ENCODE peak calls at places on chromosomes 4 and X, in six cellular contexts. One of them, this sample, is unnamed.

GRCh38 chr4:42460043-42460442 is 62.8 kb downstream of the SHISA3 start:
- DNase-seq in GM23248: no peak
- DNase-seq in K562: no peak
- DNase-seq in A673: no peak
- DNase-seq in MM.1S: no peak
- DNase-seq in mammary epithelial cell: no peak
- DNase-seq in this sample: no peak

GRCh38 chrX:2664497-2664896 is 26.6 kb upstream of the CD99 start:
- DNase-seq in mammary epithelial cell: no peak
- DNase-seq in A673: peak
- DNase-seq in K562: no peak
- DNase-seq in MM.1S: no peak
- DNase-seq in GM23248: peak
- DNase-seq in this sample: no peak

GRCh38 chrX:116204947-116205346 is 34.4 kb downstream of the AGTR2 start:
- DNase-seq in mammary epithelial cell: peak
- DNase-seq in A673: peak
- DNase-seq in K562: no peak
- DNase-seq in MM.1S: peak
- DNase-seq in GM23248: peak
- DNase-seq in this sample: no peak

GRCh38 chr4:94419956-94420355 is 31.8 kb upstream of the PDLIM5 start:
- DNase-seq in K562: peak
- DNase-seq in GM23248: peak
- DNase-seq in mammary epithelial cell: peak
- DNase-seq in MM.1S: no peak
- DNase-seq in A673: peak
- DNase-seq in this sample: peak

GRCh38 chrX:11429543-11430085 is 136.4 kb downstream of the AMELX start:
- DNase-seq in mammary epithelial cell: peak
- DNase-seq in K562: no peak
- DNase-seq in MM.1S: peak
- DNase-seq in GM23248: no peak
- DNase-seq in A673: no peak
- DNase-seq in this sample: no peak

GRCh38 chr4:77076889-77077635 is 1.3 kb upstream of the CCNI start:
- DNase-seq in MM.1S: no peak
- DNase-seq in mammary epithelial cell: no peak
- DNase-seq in GM23248: no peak
- DNase-seq in K562: no peak
- DNase-seq in A673: no peak
- DNase-seq in this sample: no peak

GRCh38 chrX:50594788-50595187 is 124.2 kb upstream of the DGKK start:
- DNase-seq in GM23248: no peak
- DNase-seq in mammary epithelial cell: no peak
- DNase-seq in MM.1S: no peak
- DNase-seq in K562: no peak
- DNase-seq in A673: peak
- DNase-seq in this sample: no peak

GRCh38 chrX:49155243-49155899 is 7.2 kb upstream of the MAGIX start:
- DNase-seq in A673: peak
- DNase-seq in mammary epithelial cell: peak
- DNase-seq in GM23248: peak
- DNase-seq in MM.1S: peak
- DNase-seq in K562: peak
- DNase-seq in this sample: no peak

GRCh38 chr4:127055349-127055748 is 577.4 kb upstream of the INTU start:
- DNase-seq in mammary epithelial cell: peak
- DNase-seq in GM23248: peak
- DNase-seq in A673: no peak
- DNase-seq in K562: no peak
- DNase-seq in MM.1S: no peak
- DNase-seq in this sample: no peak

GRCh38 chr4:61663310-61663709 is 463.2 kb downstream of the ADGRL3 start:
- DNase-seq in MM.1S: no peak
- DNase-seq in mammary epithelial cell: no peak
- DNase-seq in A673: no peak
- DNase-seq in K562: no peak
- DNase-seq in GM23248: no peak
- DNase-seq in this sample: no peak

GRCh38 chr4:2451821-2452785 is 16.8 kb upstream of the RNF4 start:
- DNase-seq in GM23248: no peak
- DNase-seq in mammary epithelial cell: no peak
- DNase-seq in K562: no peak
- DNase-seq in A673: no peak
- DNase-seq in MM.1S: no peak
- DNase-seq in this sample: no peak

GRCh38 chrX:111917591-111917990 is 41.6 kb downstream of the TRPC5OS start:
- DNase-seq in GM23248: no peak
- DNase-seq in mammary epithelial cell: no peak
- DNase-seq in A673: no peak
- DNase-seq in K562: no peak
- DNase-seq in MM.1S: no peak
- DNase-seq in this sample: no peak

GRCh38 chr4:141223418-141223817 is 2.7 kb downstream of the ZNF330 start:
- DNase-seq in mammary epithelial cell: no peak
- DNase-seq in K562: no peak
- DNase-seq in MM.1S: no peak
- DNase-seq in A673: no peak
- DNase-seq in GM23248: no peak
- DNase-seq in this sample: no peak

GRCh38 chrX:39559229-39559628 is 538.5 kb downstream of the BCOR start:
- DNase-seq in K562: no peak
- DNase-seq in mammary epithelial cell: peak
- DNase-seq in GM23248: peak
- DNase-seq in A673: no peak
- DNase-seq in MM.1S: no peak
- DNase-seq in this sample: peak

GRCh38 chrX:151384807-151385206 is 12.2 kb upstream of the VMA21 start:
- DNase-seq in GM23248: no peak
- DNase-seq in MM.1S: no peak
- DNase-seq in A673: no peak
- DNase-seq in K562: no peak
- DNase-seq in mammary epithelial cell: no peak
- DNase-seq in this sample: no peak

GRCh38 chr4:182306792-182307507 is 63.7 kb downstream of the TENM3 start:
- DNase-seq in K562: no peak
- DNase-seq in GM23248: no peak
- DNase-seq in MM.1S: no peak
- DNase-seq in A673: peak
- DNase-seq in mammary epithelial cell: peak
- DNase-seq in this sample: peak

GRCh38 chr4:111510535-111510934 is 634.7 kb upstream of the FAM241A start:
- DNase-seq in K562: no peak
- DNase-seq in A673: no peak
- DNase-seq in GM23248: peak
- DNase-seq in MM.1S: no peak
- DNase-seq in mammary epithelial cell: no peak
- DNase-seq in this sample: no peak

GRCh38 chr4:83852085-83852451 is 316.2 kb downstream of the GPAT3 start:
- DNase-seq in A673: no peak
- DNase-seq in MM.1S: no peak
- DNase-seq in K562: no peak
- DNase-seq in mammary epithelial cell: peak
- DNase-seq in GM23248: peak
- DNase-seq in this sample: no peak

GRCh38 chr4:36227913-36228312 is 16.4 kb downstream of the ARAP2 start:
- DNase-seq in A673: no peak
- DNase-seq in MM.1S: no peak
- DNase-seq in GM23248: no peak
- DNase-seq in mammary epithelial cell: no peak
- DNase-seq in K562: no peak
- DNase-seq in this sample: no peak

DNA sequence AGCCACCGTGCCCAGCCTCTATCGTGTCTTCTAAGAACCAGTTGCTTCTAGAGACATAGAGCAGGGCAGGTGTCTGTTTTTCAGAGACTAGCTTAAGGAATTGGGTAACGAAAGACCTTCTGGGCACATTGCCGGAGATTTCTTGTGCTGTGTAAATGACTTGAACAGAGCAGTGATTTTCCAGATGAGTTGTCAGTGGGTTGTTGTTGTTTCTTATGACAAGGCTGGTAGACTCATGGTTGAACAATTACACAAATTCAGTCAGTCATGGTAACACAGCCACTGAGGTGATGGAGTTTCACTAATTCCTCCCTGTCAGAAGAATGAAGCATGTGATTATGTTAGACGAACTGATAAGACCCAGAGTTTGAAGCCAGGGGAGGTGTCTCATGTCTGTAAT is 20.5 kb upstream of the DDX3X start:
- DNase-seq in A673: no peak
- DNase-seq in mammary epithelial cell: no peak
- DNase-seq in K562: no peak
- DNase-seq in MM.1S: no peak
- DNase-seq in GM23248: peak
- DNase-seq in this sample: no peak
- H3K27ac ChIP-seq in A673: no peak
- H3K27ac ChIP-seq in mammary epithelial cell: no peak
- H3K27ac ChIP-seq in K562: no peak
- H3K27ac ChIP-seq in MM.1S: peak
- H3K27ac ChIP-seq in GM23248: peak
- H3K27ac ChIP-seq in this sample: no peak

GRCh38 chr4:133148690-133149363 is at the start of gene PCDH10:
- DNase-seq in mammary epithelial cell: peak
- DNase-seq in A673: peak
- DNase-seq in K562: peak
- DNase-seq in GM23248: peak
- DNase-seq in MM.1S: peak
- DNase-seq in this sample: no peak

GRCh38 chr4:133146192-133146573 is 2.9 kb upstream of the PCDH10 start:
- DNase-seq in MM.1S: no peak
- DNase-seq in GM23248: no peak
- DNase-seq in mammary epithelial cell: no peak
- DNase-seq in A673: no peak
- DNase-seq in K562: no peak
- DNase-seq in this sample: no peak

GRCh38 chr4:133146574-133147198 is 2.4 kb upstream of the PCDH10 start:
- DNase-seq in MM.1S: peak
- DNase-seq in mammary epithelial cell: no peak
- DNase-seq in A673: peak
- DNase-seq in K562: peak
- DNase-seq in GM23248: peak
- DNase-seq in this sample: no peak

GRCh38 chr4:133147922-133148689 is 988 bp upstream of the PCDH10 start:
- DNase-seq in K562: no peak
- DNase-seq in MM.1S: no peak
- DNase-seq in GM23248: peak
- DNase-seq in mammary epithelial cell: no peak
- DNase-seq in A673: peak
- DNase-seq in this sample: no peak

DNA sequence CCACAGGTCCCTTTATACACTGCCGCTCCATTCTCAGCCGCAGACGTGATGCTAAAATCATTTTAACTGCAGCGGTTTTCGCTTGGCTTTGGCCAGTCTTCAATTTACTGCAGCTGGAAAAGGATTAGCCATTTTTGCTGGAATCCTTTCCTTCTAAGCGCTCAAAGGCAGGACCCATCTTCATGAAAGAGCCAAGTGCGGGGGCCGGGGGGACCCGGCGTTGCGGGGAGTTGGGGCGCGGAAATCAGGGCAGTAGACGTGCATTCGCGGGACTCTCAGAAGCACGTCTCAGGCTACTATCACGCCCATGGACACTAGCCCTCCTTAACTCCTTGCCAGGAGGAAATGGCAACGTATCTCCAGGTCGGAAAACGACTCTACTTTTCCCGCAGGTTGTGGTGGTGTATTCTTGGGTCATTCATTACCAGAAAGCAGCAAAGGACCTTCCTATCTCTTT is 1.7 kb upstream of the PCDH10 start:
- DNase-seq in A673: peak
- DNase-seq in K562: no peak
- DNase-seq in mammary epithelial cell: no peak
- DNase-seq in MM.1S: no peak
- DNase-seq in GM23248: no peak
- DNase-seq in this sample: no peak
- TF ChIP-seq EZH2 in A673: no peak
- TF ChIP-seq EZH2 in K562: no peak
- TF ChIP-seq EZH2 in mammary epithelial cell: peak
- TF ChIP-seq EZH2 in MM.1S: no peak
- TF ChIP-seq EZH2 in GM23248: no peak
- TF ChIP-seq EZH2 in this sample: no peak

DNA sequence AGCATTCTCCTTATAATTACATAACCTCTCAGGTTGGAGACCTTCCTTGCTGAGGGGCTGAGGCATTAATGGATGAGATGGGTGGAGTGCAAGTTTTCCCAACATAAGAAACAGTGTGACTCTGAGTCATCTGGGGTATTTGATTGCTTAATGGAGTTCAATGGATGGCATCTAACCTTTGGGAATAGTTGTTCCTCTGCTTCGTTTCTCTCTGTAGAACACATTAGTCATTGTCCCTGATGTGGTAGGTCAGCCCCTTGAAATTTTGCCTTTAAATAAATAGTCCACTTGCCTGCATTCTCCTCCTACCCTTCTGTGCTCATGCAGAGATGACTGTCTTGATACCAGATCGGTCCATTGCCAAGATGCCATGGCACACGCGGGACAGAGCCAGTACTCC is 38.6 kb downstream of the SLITRK2 start:
- DNase-seq in A673: no peak
- DNase-seq in MM.1S: no peak
- DNase-seq in GM23248: no peak
- DNase-seq in K562: no peak
- DNase-seq in mammary epithelial cell: no peak
- DNase-seq in this sample: no peak
- H3K27ac ChIP-seq in A673: no peak
- H3K27ac ChIP-seq in MM.1S: no peak
- H3K27ac ChIP-seq in GM23248: no peak
- H3K27ac ChIP-seq in K562: no peak
- H3K27ac ChIP-seq in mammary epithelial cell: no peak
- H3K27ac ChIP-seq in this sample: no peak

DNA sequence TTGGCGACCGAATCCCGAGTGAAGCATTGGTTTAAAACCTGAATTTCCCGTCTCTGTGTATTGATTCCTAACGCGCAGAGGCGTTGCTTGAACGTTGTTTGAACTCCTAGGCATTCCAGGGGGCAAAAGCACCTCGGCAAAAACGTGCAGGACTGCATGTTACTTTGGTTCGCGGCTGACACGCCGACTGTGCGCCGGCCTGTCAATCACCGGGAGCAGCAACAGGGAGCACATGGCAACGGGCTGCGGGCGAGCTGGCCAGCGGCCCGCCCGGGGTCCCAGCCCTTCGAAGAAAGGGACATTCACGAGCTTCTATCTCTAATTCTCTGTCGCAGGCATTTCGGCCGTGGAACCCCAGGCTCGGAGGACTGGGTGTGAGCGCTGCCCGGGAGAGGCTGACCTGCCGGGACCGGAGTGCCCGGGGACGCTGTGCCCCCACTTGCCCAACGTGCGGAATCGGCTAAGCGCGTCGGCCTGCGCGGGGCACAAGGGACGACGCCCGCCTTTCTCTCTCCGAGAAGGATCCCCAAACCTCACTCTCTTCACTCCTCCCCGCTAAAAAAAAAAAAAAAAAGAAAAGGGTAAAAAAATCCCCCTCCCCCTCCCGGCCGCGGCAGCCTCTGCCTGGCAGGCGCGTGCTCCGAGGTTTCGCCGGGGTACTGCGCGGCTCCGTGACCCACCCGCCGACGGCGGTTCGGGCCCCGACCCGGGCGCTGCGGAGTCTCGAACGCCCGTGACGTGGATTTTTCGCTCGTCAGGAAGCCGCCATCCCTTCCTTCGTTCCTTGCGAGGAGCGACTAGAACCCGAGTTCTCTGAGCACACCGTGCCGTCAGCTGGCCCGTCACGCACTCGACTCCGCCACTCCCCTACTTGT is 918 bp downstream of the SPRY1 start:
- DNase-seq in MM.1S: peak
- DNase-seq in K562: peak
- DNase-seq in mammary epithelial cell: peak
- DNase-seq in GM23248: peak
- DNase-seq in A673: peak
- DNase-seq in this sample: no peak
- TF ChIP-seq EZH2 in MM.1S: no peak
- TF ChIP-seq EZH2 in K562: no peak
- TF ChIP-seq EZH2 in mammary epithelial cell: no peak
- TF ChIP-seq EZH2 in GM23248: no peak
- TF ChIP-seq EZH2 in A673: no peak
- TF ChIP-seq EZH2 in this sample: no peak

This sample was measured in keratinocyte.